ENCODE peak calls at places on chromosomes 7 and 10, in four cellular contexts. J is T-cell, D is T follicular helper cell, E is GM04504. Z is an unnamed sample.

GRCh38 chr10:119595134-119595714 is 1.5 kb downstream of the TIAL1 start:
- DNase-seq in D (no peak), E (no peak), J (no peak), Z (no peak)

GRCh38 chr7:3107889-3108570 is 64.4 kb upstream of the CARD11 start:
- DNase-seq in E (no peak), J (no peak), D (no peak), Z (no peak)

GRCh38 chr7:136870799-136871487 is 2.5 kb downstream of the CHRM2 start:
- DNase-seq in D (no peak), E (no peak), J (no peak), Z (no peak)

GRCh38 chr10:93346060-93346459 is 136.1 kb downstream of the MYOF start:
- DNase-seq in E (no peak), J (no peak), D (no peak), Z (no peak)

GRCh38 chr10:121803611-121804010 is 124.2 kb downstream of the ATE1 start:
- DNase-seq in J (no peak), D (no peak), E (no peak), Z (no peak)

GRCh38 chr7:129646369-129647021 is 35.0 kb downstream of the NRF1 start:
- DNase-seq in D (no peak), E (no peak), J (no peak), Z (no peak)

GRCh38 chr10:5921746-5922145 is 31.7 kb downstream of the FBH1 start:
- DNase-seq in J (no peak), D (no peak), E (no peak), Z (no peak)

GRCh38 chr10:86632009-86632800 is 22.1 kb upstream of the OPN4 start:
- DNase-seq in D (no peak), J (no peak), E (no peak), Z (no peak)

GRCh38 chr10:30190831-30191552 is 131.6 kb upstream of the JCAD start:
- DNase-seq in D (no peak), J (peak), E (no peak), Z (no peak)

GRCh38 chr7:51318886-51319579 is 2.4 kb upstream of the COBL start:
- DNase-seq in E (no peak), D (no peak), J (no peak), Z (no peak)